ENCODE peak calls at places on chromosome 1, in seven cellular contexts. Y, H, O, F, D, A and K are unnamed samples.

GRCh38 chr1:151371744-151372410 is 628 bp downstream of the SELENBP1 start:
- DNase-seq in F (peak), A (peak), D (no peak), Y (peak), O (no peak), H (no peak), K (no peak)

GRCh38 chr1:246775531-246776385 is 51.5 kb downstream of the SCCPDH start:
- DNase-seq in F (no peak), D (no peak), O (no peak), H (no peak), Y (no peak), A (no peak), K (no peak)

GRCh38 chr1:246534114-246534513 is 27.0 kb upstream of the SMYD3 start:
- DNase-seq in O (no peak), Y (no peak), F (no peak), D (no peak), H (no peak), A (no peak), K (no peak)

GRCh38 chr1:27070390-27071048 is 57.9 kb upstream of the TENT5B start:
- DNase-seq in A (no peak), Y (no peak), F (peak), H (no peak), D (no peak), O (no peak), K (no peak)

GRCh38 chr1:34885405-34886247 is 26.1 kb upstream of the SMIM12 start:
- DNase-seq in H (peak), O (no peak), Y (peak), D (no peak), F (no peak), A (peak), K (peak)

GRCh38 chr1:228058172-228058980 is 24.1 kb upstream of the ARF1 start:
- DNase-seq in Y (no peak), A (no peak), O (no peak), D (no peak), F (no peak), H (no peak), K (no peak)

GRCh38 chr1:26853600-26853999 is 9.3 kb upstream of the SFN start:
- DNase-seq in H (no peak), F (no peak), D (no peak), Y (no peak), A (no peak), O (no peak), K (no peak)

GRCh38 chr1:154752273-154753030 is 117.6 kb downstream of the KCNN3 start:
- DNase-seq in A (no peak), F (no peak), Y (no peak), D (no peak), O (no peak), H (no peak), K (no peak)

GRCh38 chr1:29453502-29454240 is 217.3 kb downstream of the PTPRU start:
- DNase-seq in O (no peak), D (no peak), F (no peak), H (no peak), Y (peak), A (peak), K (no peak)